ENCODE peak calls at places on chromosomes 13 and 19, in seven cellular contexts. Y, M, G, O, E, S and L are unnamed samples.
A peak's percentile ranks its signal among the peaks of the same experiment; 100 is the strongest.

GRCh38 chr19:5144545-5145179 is 175.7 kb downstream of the KDM4B start:
- DNase-seq in Y (no peak), O (no peak), M (no peak), G (no peak), E (no peak), S (no peak), L (no peak)

GRCh38 chr19:5832049-5832448 is 7.5 kb downstream of the FUT6 start:
- DNase-seq in O (no peak), S (no peak), E (no peak), Y (no peak), G (no peak), M (no peak), L (no peak)

GRCh38 chr13:74979703-74980102 is 502.3 kb downstream of the TBC1D4 start:
- DNase-seq in S (no peak), O (no peak), E (no peak), Y (no peak), G (no peak), M (no peak), L (no peak)

GRCh38 chr13:112947796-112948195 is 21.2 kb upstream of the MCF2L start:
- DNase-seq in M (no peak), Y (no peak), S (no peak), G (no peak), O (no peak), E (no peak), L (no peak)

GRCh38 chr19:11265785-11266236 is 3.5 kb upstream of the DOCK6 start:
- DNase-seq in S (no peak), O (no peak), Y (no peak), M (no peak), G (no peak), E (no peak), L (no peak)

GRCh38 chr19:46493236-46494114 is 2.2 kb downstream of the PNMA8B start:
- DNase-seq in G (no peak), E (no peak), Y (no peak), M (no peak), S (no peak), O (no peak), L (peak; percentile 37)

GRCh38 chr13:112756967-112757758 is 67.3 kb downstream of the ATP11A start:
- DNase-seq in O (no peak), E (no peak), M (peak; percentile 77), Y (no peak), S (no peak), G (no peak), L (no peak)

GRCh38 chr19:30608471-30608870 is 236.3 kb downstream of the ZNF536 start:
- DNase-seq in M (no peak), Y (no peak), O (no peak), E (no peak), G (no peak), S (no peak), L (no peak)

GRCh38 chr13:99033814-99034213 is 56.0 kb upstream of the DOCK9 start:
- DNase-seq in O (peak; percentile 31), M (peak; percentile 22), S (no peak), Y (no peak), E (no peak), G (no peak), L (peak; percentile 29)

GRCh38 chr13:93771782-93772181 is 545.2 kb downstream of the GPC6 start:
- DNase-seq in Y (no peak), O (no peak), G (no peak), E (no peak), M (no peak), S (no peak), L (no peak)

GRCh38 chr19:2084993-2085720 is 11.0 kb downstream of the MOB3A start:
- DNase-seq in O (no peak), G (peak; percentile 92), S (peak; percentile 60), Y (peak; percentile 86), M (no peak), E (no peak), L (no peak)

GRCh38 chr13:113652404-113653263 is 5.4 kb downstream of the ATP4B start:
- DNase-seq in E (no peak), M (no peak), S (no peak), G (no peak), Y (no peak), O (no peak), L (no peak)

GRCh38 chr13:25237083-25237482 is 50.2 kb downstream of the MTMR6 start:
- DNase-seq in G (no peak), Y (no peak), M (no peak), E (no peak), S (no peak), O (no peak), L (no peak)

GRCh38 chr13:49098198-49098597 is 121.9 kb upstream of the MLNR start:
- DNase-seq in O (peak; percentile 31), E (no peak), Y (no peak), G (no peak), M (no peak), S (no peak), L (no peak)

GRCh38 chr13:72960541-72960940 is 98.3 kb upstream of the KLF5 start:
- DNase-seq in M (no peak), O (no peak), G (no peak), Y (no peak), E (no peak), S (no peak), L (peak; percentile 29)

GRCh38 chr19:11191273-11191755 is 6.0 kb downstream of the KANK2 start:
- DNase-seq in M (no peak), Y (no peak), O (no peak), E (peak; percentile 79), S (no peak), G (no peak), L (peak; percentile 66)

GRCh38 chr19:18847516-18848463 is 16.0 kb downstream of the UPF1 start:
- DNase-seq in G (no peak), E (no peak), M (no peak), O (no peak), Y (no peak), S (no peak), L (no peak)

GRCh38 chr19:1122972-1123363 is 19.2 kb downstream of the GPX4 start:
- DNase-seq in O (peak; percentile 84), M (no peak), E (peak; percentile 91), Y (no peak), S (no peak), G (no peak), L (peak; percentile 99)

GRCh38 chr13:75910591-75910990 is 274.5 kb downstream of the LMO7 start:
- DNase-seq in G (no peak), M (no peak), E (peak; percentile 31), Y (no peak), S (no peak), O (no peak), L (no peak)

GRCh38 chr19:42081584-42082258 is 5.8 kb downstream of the ZNF574 start:
- DNase-seq in Y (no peak), G (no peak), E (no peak), O (peak; percentile 17), S (peak; percentile 27), M (no peak), L (no peak)

GRCh38 chr13:30006246-30006645 is 155.8 kb upstream of the UBL3 start:
- DNase-seq in E (no peak), Y (no peak), S (no peak), M (no peak), O (no peak), G (no peak), L (no peak)

GRCh38 chr19:28793391-28794168 is 419.4 kb downstream of the UQCRFS1 start:
- DNase-seq in G (no peak), S (no peak), M (no peak), Y (no peak), O (no peak), E (peak; percentile 59), L (peak; percentile 59)

GRCh38 chr13:33761744-33762143 is 56.2 kb upstream of the RFC3 start:
- DNase-seq in G (no peak), Y (no peak), M (peak; percentile 56), E (peak; percentile 86), O (no peak), S (no peak), L (peak; percentile 38)

GRCh38 chr13:103277099-103277498 is 210.9 kb upstream of the SLC10A2 start:
- DNase-seq in O (no peak), G (no peak), S (no peak), M (no peak), E (no peak), Y (no peak), L (no peak)

GRCh38 chr19:18832331-18833140 is 777 bp downstream of the UPF1 start:
- DNase-seq in Y (no peak), E (peak; percentile 48), S (no peak), G (no peak), M (no peak), O (peak; percentile 88), L (peak; percentile 67)

GRCh38 chr19:48632692-48633147 is 4.5 kb downstream of the DBP start:
- DNase-seq in G (no peak), M (no peak), Y (no peak), S (no peak), O (peak; percentile 76), E (peak; percentile 39), L (no peak)

GRCh38 chr13:43159007-43159406 is 135.6 kb downstream of the DNAJC15 start:
- DNase-seq in G (no peak), E (peak; percentile 74), Y (no peak), M (peak; percentile 10), S (no peak), O (no peak), L (peak; percentile 68)

GRCh38 chr13:40629678-40630384 is 36.6 kb downstream of the FOXO1 start:
- DNase-seq in Y (no peak), G (no peak), M (no peak), S (no peak), O (no peak), E (no peak), L (no peak)

GRCh38 chr13:94291631-94292322 is 187.7 kb downstream of the DCT start:
- DNase-seq in M (no peak), S (no peak), O (no peak), Y (no peak), E (no peak), G (no peak), L (no peak)